ENCODE peak calls at places on chromosomes 12 and 14, in six cellular contexts. D is fibroblast of gingiva; Z is MCF 10A; A is activated naive CD8-positive, alpha-beta T cell treated with anti-CD3 and anti-CD28 coated beads, Interleukin-2, amount 50 U/mL, for 24 hours; V is GM23338; E is ELF-1. C is an unnamed sample.

GRCh38 chr14:24368562-24369252 is 723 bp downstream of the NFATC4 start:
- DNase-seq in D (peak), Z (no peak), A (peak), V (peak), E (no peak), C (peak)

GRCh38 chr12:38954119-38954746 is 48.8 kb upstream of the CPNE8 start:
- DNase-seq in D (no peak), Z (no peak), A (no peak), V (no peak), E (no peak), C (no peak)

GRCh38 chr12:2288001-2288400 is 235.2 kb downstream of the CACNA1C start:
- DNase-seq in D (peak), Z (no peak), A (no peak), V (no peak), E (no peak), C (no peak)

GRCh38 chr14:36509056-36509917 is 10.7 kb downstream of the NKX2-1 start:
- DNase-seq in D (no peak), Z (no peak), A (no peak), V (peak), E (no peak), C (no peak)

GRCh38 chr12:68750506-68750905 is 4.5 kb downstream of the SLC35E3 start:
- DNase-seq in D (no peak), Z (no peak), A (no peak), V (no peak), E (peak), C (no peak)

GRCh38 chr12:64796205-64796845 is 28.1 kb upstream of the TBC1D30 start:
- DNase-seq in D (peak), Z (peak), A (peak), V (peak), E (peak), C (peak)

GRCh38 chr14:101552786-101553231 is 8.5 kb upstream of the DIO3 start:
- DNase-seq in D (no peak), Z (peak), A (no peak), V (no peak), E (no peak), C (no peak)

GRCh38 chr12:32208355-32208754 is 101.7 kb downstream of the BICD1 start:
- DNase-seq in D (no peak), Z (no peak), A (no peak), V (no peak), E (no peak), C (no peak)

GRCh38 chr14:26596722-26597030 is 1.2 kb downstream of the NOVA1 start:
- DNase-seq in D (no peak), Z (no peak), A (no peak), V (no peak), E (peak), C (peak)